ENCODE peak calls at places on chromosomes 13 and 19, in eight cellular contexts. D is fibroblast of lung, B is GM12878, O is HCT116, V is PC-3, L is mammary epithelial cell, I is keratinocyte, Z is GM23248. U is an unnamed sample. For H3K4me1, the result is how much of the 10 kb centered on the place peaks cover.

GRCh38 chr19:35959968-35960320 is 23.8 kb downstream of the LRFN3 start:
- DNase-seq in D (no peak), B (no peak), O (no peak), V (no peak), L (no peak), I (no peak), Z (no peak), U (no peak)

GRCh38 chr13:32267836-32268439 is 47.2 kb downstream of the ZAR1L start:
- DNase-seq in D (no peak), B (no peak), O (peak), V (peak), L (peak), I (no peak), Z (no peak), U (peak)

GRCh38 chr19:43662487-43662886 is 7.5 kb downstream of the PLAUR start:
- DNase-seq in D (no peak), B (no peak), O (no peak), V (peak), L (no peak), I (no peak), Z (peak), U (no peak)

GRCh38 chr13:27658569-27658968 is 36.9 kb downstream of the POLR1D start:
- DNase-seq in D (peak), B (no peak), O (no peak), V (peak), L (no peak), I (no peak), Z (peak), U (no peak)

GRCh38 chr13:91284335-91284734 is 63.2 kb upstream of the MIR17HG start:
- DNase-seq in D (no peak), B (no peak), O (no peak), V (no peak), L (no peak), I (no peak), Z (no peak), U (no peak)

GRCh38 chr13:35723820-35724219 is 247.3 kb upstream of the MAB21L1 start:
- DNase-seq in D (no peak), B (no peak), O (no peak), V (no peak), L (no peak), I (no peak), Z (peak), U (no peak)

GRCh38 chr13:29877456-29878096 is 27.2 kb upstream of the UBL3 start:
- DNase-seq in D (no peak), B (no peak), O (no peak), V (no peak), L (no peak), I (no peak), Z (no peak), U (no peak)

GRCh38 chr19:8666814-8667405 is 31.7 kb downstream of the ACTL9 start:
- DNase-seq in D (no peak), B (no peak), O (no peak), V (no peak), L (no peak), I (no peak), Z (no peak), U (no peak)

GRCh38 chr13:100508996-100509395 is 79.6 kb downstream of the GGACT start:
- DNase-seq in D (no peak), B (no peak), O (no peak), V (no peak), L (no peak), I (no peak), Z (no peak), U (no peak)

GRCh38 chr19:12137541-12137940 is 2.6 kb downstream of the ZNF20 start:
- DNase-seq in D (no peak), B (no peak), O (no peak), V (peak), L (no peak), I (no peak), Z (peak), U (no peak)

GRCh38 chr19:35689836-35690235 is 14.5 kb upstream of the ZBTB32 start:
- DNase-seq in D (no peak), B (no peak), O (no peak), V (no peak), L (no peak), I (no peak), Z (peak), U (no peak)

GRCh38 chr13:71831716-71832115 is 35.3 kb downstream of the DACH1 start:
- DNase-seq in D (no peak), B (no peak), O (no peak), V (no peak), L (no peak), I (no peak), Z (no peak), U (no peak)

GRCh38 chr19:11151181-11151580 is 4.4 kb downstream of the SPC24 start:
- DNase-seq in D (no peak), B (no peak), O (no peak), V (no peak), L (no peak), I (no peak), Z (peak), U (peak)

GRCh38 chr13:87821512-87821911 is 150.3 kb downstream of the SLITRK5 start:
- DNase-seq in D (peak), B (no peak), O (no peak), V (no peak), L (no peak), I (no peak), Z (no peak), U (no peak)

GRCh38 chr19:49469828-49470614 is 4.0 kb upstream of the FLT3LG start:
- DNase-seq in D (no peak), B (peak), O (no peak), V (no peak), L (no peak), I (no peak), Z (no peak), U (no peak)

GRCh38 chr19:40768936-40769335 is 6.4 kb upstream of the MIA start:
- DNase-seq in D (no peak), B (no peak), O (no peak), V (no peak), L (no peak), I (no peak), Z (no peak), U (no peak)

GRCh38 chr13:113565526-113566226 is 18.9 kb upstream of the TFDP1 start:
- DNase-seq in D (no peak), B (no peak), O (no peak), V (no peak), L (no peak), I (no peak), Z (no peak), U (peak)

GRCh38 chr19:12769689-12770088 is 5.7 kb downstream of the HOOK2 start:
- DNase-seq in D (no peak), B (no peak), O (no peak), V (no peak), L (no peak), I (no peak), Z (no peak), U (no peak)

GRCh38 chr19:12833747-12834417 is 497 bp downstream of the RTBDN start:
- DNase-seq in D (no peak), B (no peak), O (no peak), V (peak), L (no peak), I (no peak), Z (peak), U (no peak)

GRCh38 chr13:92769064-92769463 is 457.5 kb upstream of the GPC6 start:
- DNase-seq in D (peak), B (no peak), O (no peak), V (no peak), L (no peak), I (no peak), Z (no peak), U (no peak)

GRCh38 chr19:30363073-30363472 is 9.1 kb upstream of the ZNF536 start:
- DNase-seq in D (no peak), B (no peak), O (no peak), V (no peak), L (no peak), I (no peak), Z (no peak), U (no peak)

GRCh38 chr19:49716154-49716553 is 25.2 kb downstream of the CPT1C start:
- DNase-seq in D (no peak), B (no peak), O (no peak), V (no peak), L (no peak), I (no peak), Z (no peak), U (no peak)

GRCh38 chr19:16628984-16629691 is 1.1 kb upstream of the MED26 start:
- DNase-seq in D (peak), B (peak), O (no peak), V (no peak), L (peak), I (no peak), Z (peak), U (no peak)

GRCh38 chr13:28535734-28536133 is 40.8 kb upstream of the FLT1 start:
- DNase-seq in D (no peak), B (no peak), O (no peak), V (no peak), L (no peak), I (no peak), Z (no peak), U (no peak)

GRCh38 chr19:38649305-38650179 is 2.1 kb downstream of the ACTN4 start:
- DNase-seq in D (no peak), B (no peak), O (no peak), V (peak), L (peak), I (no peak), Z (peak), U (peak)

GRCh38 chr13:57969961-57970360 is 338.4 kb downstream of the PCDH17 start:
- DNase-seq in D (no peak), B (no peak), O (no peak), V (no peak), L (no peak), I (no peak), Z (no peak), U (no peak)

GRCh38 chr13:32134241-32134801 is 102.7 kb downstream of the FRY start:
- DNase-seq in D (no peak), B (no peak), O (no peak), V (peak), L (peak), I (no peak), Z (peak), U (no peak)

GRCh38 chr19:38693380-38694223 is 46.2 kb downstream of the ACTN4 start:
- DNase-seq in D (peak), B (no peak), O (peak), V (peak), L (peak), I (peak), Z (peak), U (peak)

GRCh38 chr19:23698711-23699520 is 11.9 kb upstream of the ZNF675 start:
- DNase-seq in D (no peak), B (no peak), O (no peak), V (peak), L (peak), I (peak), Z (peak), U (no peak)

GRCh38 chr13:98253526-98253925 is 76.5 kb upstream of the RNF113B start:
- DNase-seq in D (peak), B (no peak), O (no peak), V (no peak), L (no peak), I (no peak), Z (peak), U (no peak)

GRCh38 chr13:41905600-41906254 is 55.2 kb downstream of the VWA8 start:
- DNase-seq in D (peak), B (no peak), O (peak), V (peak), L (peak), I (peak), Z (peak), U (no peak)

GRCh38 chr19:49147923-49148682 is 7.1 kb downstream of the HRC start:
- DNase-seq in D (no peak), B (no peak), O (no peak), V (no peak), L (no peak), I (no peak), Z (no peak), U (no peak)

GRCh38 chr13:40189885-40190655 is 476.4 kb downstream of the FOXO1 start:
- DNase-seq in D (peak), B (no peak), O (no peak), V (no peak), L (peak), I (no peak), Z (peak), U (no peak)

GRCh38 chr19:1018932-1019615 is 1.8 kb downstream of the TMEM259 start:
- DNase-seq in D (no peak), B (no peak), O (no peak), V (no peak), L (no peak), I (no peak), Z (no peak), U (no peak)

GRCh38 chr19:1020868-1021425 is at the start of gene TMEM259:
- DNase-seq in D (peak), B (peak), O (peak), V (peak), L (peak), I (peak), Z (peak), U (peak)

GRCh38 chr19:1018393-1018792 is 2.5 kb downstream of the TMEM259 start:
- DNase-seq in D (no peak), B (no peak), O (no peak), V (no peak), L (no peak), I (no peak), Z (no peak), U (no peak)

GRCh38 chr19:1019616-1019961 is 1.3 kb downstream of the TMEM259 start:
- DNase-seq in D (no peak), B (no peak), O (no peak), V (no peak), L (no peak), I (no peak), Z (no peak), U (no peak)

GRCh38 chr19:1019980-1020867 is 699 bp downstream of the TMEM259 start:
- DNase-seq in D (no peak), B (no peak), O (no peak), V (no peak), L (no peak), I (no peak), Z (no peak), U (no peak)
- H3K4me1 ChIP-seq in D (under half), B (under half), O (under half), V (under half), L (under half), I (under half), Z (under half), U (under half)

DNA sequence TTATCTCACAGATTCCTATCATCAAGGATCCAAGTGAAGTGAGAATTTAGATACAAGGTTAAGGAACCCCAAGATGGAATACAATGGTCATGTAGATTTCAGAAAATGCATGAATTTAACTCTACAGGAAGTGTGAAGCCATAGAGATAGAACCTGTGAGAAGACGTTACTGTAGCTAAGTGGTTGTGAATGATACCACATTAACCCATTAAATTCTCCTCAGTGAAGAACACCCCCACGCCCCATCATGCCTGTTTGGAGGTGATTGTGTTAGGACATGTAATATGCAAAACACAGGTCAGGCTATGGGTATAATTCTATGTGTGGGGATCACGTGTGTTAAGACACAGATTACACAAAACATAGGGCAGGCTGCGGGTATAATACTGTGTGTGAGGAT is 1166.7 kb downstream of the EFNB2 start:
- DNase-seq in D (no peak), B (no peak), O (no peak), V (no peak), L (no peak), I (no peak), Z (no peak), U (peak)
- H2AFZ ChIP-seq in D (no peak), B (no peak), O (no peak), V (no peak), L (no peak), I (no peak), Z (no peak), U (no peak)

GRCh38 chr19:3058821-3059314 is 3.4 kb downstream of the TLE5 start:
- DNase-seq in D (no peak), B (no peak), O (no peak), V (no peak), L (no peak), I (no peak), Z (no peak), U (no peak)
- H3K4me1 ChIP-seq in D (under half), B (under half), O (under half), V (under half), L (under half), I (under half), Z (under half), U (under half)

GRCh38 chr13:59641261-59641660 is 522.5 kb downstream of the DIAPH3 start:
- DNase-seq in D (no peak), B (no peak), O (no peak), V (peak), L (no peak), I (no peak), Z (no peak), U (no peak)

GRCh38 chr13:59638404-59638803 is 525.3 kb downstream of the DIAPH3 start:
- DNase-seq in D (no peak), B (no peak), O (no peak), V (no peak), L (no peak), I (no peak), Z (no peak), U (no peak)

GRCh38 chr13:59643239-59643865 is 520.4 kb downstream of the DIAPH3 start:
- DNase-seq in D (no peak), B (no peak), O (no peak), V (no peak), L (no peak), I (no peak), Z (no peak), U (no peak)

GRCh38 chr13:59643906-59644626 is 519.7 kb downstream of the DIAPH3 start:
- DNase-seq in D (no peak), B (no peak), O (no peak), V (no peak), L (peak), I (no peak), Z (no peak), U (no peak)

DNA sequence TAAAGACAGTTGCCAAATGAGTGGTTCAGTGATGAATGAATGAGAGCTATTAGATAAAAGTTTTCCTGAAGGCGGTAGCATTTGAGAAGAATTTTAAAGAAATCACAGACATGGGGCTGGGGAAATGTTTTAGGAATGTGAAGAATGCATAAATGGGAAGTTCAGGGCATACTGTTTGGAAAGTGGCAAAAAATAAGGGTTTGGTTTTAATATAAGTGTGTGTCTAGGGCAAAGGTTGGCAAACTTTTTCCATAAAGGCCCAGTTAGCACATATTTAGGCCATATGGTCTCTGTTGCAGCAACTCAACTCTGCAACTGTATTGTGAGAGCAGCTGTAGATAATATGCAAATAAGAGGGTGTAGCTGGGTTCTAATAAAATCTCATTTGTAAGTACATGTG is 522.0 kb downstream of the DIAPH3 start:
- DNase-seq in D (peak), B (no peak), O (no peak), V (no peak), L (no peak), I (no peak), Z (peak), U (no peak)
- H2AFZ ChIP-seq in D (no peak), B (no peak), O (no peak), V (no peak), L (no peak), I (no peak), Z (no peak), U (no peak)

GRCh38 chr19:6221878-6222746 is 57.7 kb downstream of the MLLT1 start:
- DNase-seq in D (no peak), B (no peak), O (no peak), V (no peak), L (no peak), I (no peak), Z (no peak), U (no peak)
- H3K4me1 ChIP-seq in D (under half), B (under half), O (under half), V (under half), L (under half), I (under half), Z (under half), U (under half)

GRCh38 chr19:18809149-18809978 is 18.3 kb upstream of the COMP start:
- DNase-seq in D (peak), B (no peak), O (no peak), V (peak), L (peak), I (no peak), Z (peak), U (no peak)
- H2AFZ ChIP-seq in D (peak), B (no peak), O (no peak), V (no peak), L (peak), I (no peak), Z (peak), U (no peak)

GRCh38 chr19:18432275-18433038 is 5.5 kb downstream of the ISYNA1 start:
- DNase-seq in D (no peak), B (no peak), O (no peak), V (no peak), L (no peak), I (no peak), Z (no peak), U (no peak)
- H3K4me1 ChIP-seq in D (under half), B (under half), O (under half), V (under half), L (under half), I (under half), Z (under half), U (under half)

GRCh38 chr13:52411629-52412028 is 5.7 kb upstream of the THSD1 start:
- DNase-seq in D (peak), B (peak), O (no peak), V (peak), L (peak), I (peak), Z (peak), U (no peak)

GRCh38 chr13:52412128-52412527 is 6.2 kb upstream of the THSD1 start:
- DNase-seq in D (no peak), B (no peak), O (no peak), V (no peak), L (no peak), I (no peak), Z (no peak), U (no peak)

GRCh38 chr13:52419080-52419479 is 13.1 kb upstream of the THSD1 start:
- DNase-seq in D (no peak), B (no peak), O (no peak), V (no peak), L (no peak), I (no peak), Z (no peak), U (no peak)

GRCh38 chr13:52414051-52414450 is 8.1 kb upstream of the THSD1 start:
- DNase-seq in D (no peak), B (no peak), O (no peak), V (no peak), L (peak), I (no peak), Z (no peak), U (no peak)

DNA sequence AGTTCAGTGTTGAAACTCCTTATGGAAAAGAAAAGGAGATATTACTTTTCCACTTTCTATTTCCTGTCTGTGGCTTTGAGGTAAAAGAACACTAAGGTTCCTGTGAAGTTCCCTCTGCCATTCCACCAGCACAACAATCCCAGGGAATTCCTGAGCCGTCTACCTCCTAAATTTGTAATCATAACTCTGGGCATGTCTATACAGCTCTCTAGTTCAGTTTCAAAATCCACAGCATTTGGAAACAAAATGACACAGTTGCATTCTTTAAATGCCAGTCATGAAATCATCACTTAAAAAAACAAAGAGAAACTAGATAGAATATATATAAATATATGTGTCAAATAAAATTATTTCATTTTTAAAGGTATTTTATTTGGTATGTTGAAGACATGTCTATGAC is 9.0 kb upstream of the THSD1 start:
- DNase-seq in D (peak), B (no peak), O (no peak), V (no peak), L (peak), I (peak), Z (peak), U (no peak)
- H2AFZ ChIP-seq in D (no peak), B (no peak), O (no peak), V (no peak), L (no peak), I (no peak), Z (peak), U (no peak)

DNA sequence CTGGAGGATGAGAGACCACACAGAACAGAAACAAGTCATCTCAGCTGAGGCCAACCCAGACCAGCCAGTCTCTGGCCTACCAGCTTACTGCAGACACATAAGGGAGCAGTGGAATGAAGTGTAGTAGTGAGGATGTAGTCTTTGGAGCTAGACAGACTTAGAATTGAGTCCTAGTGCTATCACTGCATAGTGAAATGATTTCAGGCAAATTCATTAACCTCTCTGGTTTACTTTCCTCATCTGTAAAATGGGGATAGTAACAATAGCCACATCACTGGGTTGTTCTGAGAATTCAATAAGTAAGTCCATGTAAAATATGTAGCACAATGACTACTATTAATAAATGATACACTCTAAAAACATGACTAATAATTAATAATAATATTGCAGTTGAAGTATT is 383.8 kb downstream of the DLEU7 start:
- DNase-seq in D (no peak), B (no peak), O (no peak), V (no peak), L (no peak), I (no peak), Z (no peak), U (no peak)
- H3K4me1 ChIP-seq in D (under half), B (under half), O (under half), V (under half), L (under half), I (under half), Z (under half), U (under half)

U was measured in PC-9.